ENCODE peak calls at places on chromosomes 6 and 20, in ten cellular contexts. One of them, this sample, is unnamed.
A peak's percentile ranks its signal among the peaks of the same experiment; 100 is the strongest.

GRCh38 chr20:32034581-32035397 is 17.3 kb upstream of the HCK start:
- DNase-seq in nephron progenitor cell: no peak
- DNase-seq in endothelial cell: no peak
- DNase-seq in H1: no peak
- DNase-seq in tibial artery: peak; percentile 28
- DNase-seq in RWPE2: peak; percentile 71
- DNase-seq in heart right ventricle: no peak
- DNase-seq in hepatocyte: no peak
- DNase-seq in IMR-90: no peak
- DNase-seq in lower lobe of right lung: peak; percentile 61
- DNase-seq in this sample: no peak

GRCh38 chr20:45968801-45969711 is 2.9 kb downstream of the ZNF335 start:
- DNase-seq in H1: no peak
- DNase-seq in heart right ventricle: no peak
- DNase-seq in nephron progenitor cell: no peak
- DNase-seq in tibial artery: no peak
- DNase-seq in IMR-90: peak; percentile 81
- DNase-seq in RWPE2: peak; percentile 86
- DNase-seq in hepatocyte: no peak
- DNase-seq in lower lobe of right lung: peak; percentile 45
- DNase-seq in endothelial cell: no peak
- DNase-seq in this sample: no peak

GRCh38 chr6:45109551-45109950 is 218.6 kb upstream of the RUNX2 start:
- DNase-seq in tibial artery: no peak
- DNase-seq in hepatocyte: no peak
- DNase-seq in RWPE2: no peak
- DNase-seq in lower lobe of right lung: no peak
- DNase-seq in endothelial cell: no peak
- DNase-seq in IMR-90: no peak
- DNase-seq in heart right ventricle: no peak
- DNase-seq in H1: no peak
- DNase-seq in nephron progenitor cell: no peak
- DNase-seq in this sample: no peak

GRCh38 chr6:52546192-52546591 is 30.7 kb downstream of the TRAM2 start:
- DNase-seq in hepatocyte: no peak
- DNase-seq in tibial artery: no peak
- DNase-seq in heart right ventricle: no peak
- DNase-seq in IMR-90: no peak
- DNase-seq in lower lobe of right lung: no peak
- DNase-seq in H1: no peak
- DNase-seq in RWPE2: no peak
- DNase-seq in endothelial cell: no peak
- DNase-seq in nephron progenitor cell: no peak
- DNase-seq in this sample: no peak

GRCh38 chr6:167429353-167429752 is 104.5 kb downstream of the TTLL2 start:
- DNase-seq in nephron progenitor cell: no peak
- DNase-seq in heart right ventricle: no peak
- DNase-seq in tibial artery: no peak
- DNase-seq in IMR-90: no peak
- DNase-seq in H1: no peak
- DNase-seq in RWPE2: no peak
- DNase-seq in lower lobe of right lung: no peak
- DNase-seq in endothelial cell: no peak
- DNase-seq in hepatocyte: no peak
- DNase-seq in this sample: no peak

GRCh38 chr6:41422156-41422555 is 86.7 kb downstream of the NCR2 start:
- DNase-seq in IMR-90: no peak
- DNase-seq in nephron progenitor cell: no peak
- DNase-seq in hepatocyte: no peak
- DNase-seq in lower lobe of right lung: no peak
- DNase-seq in heart right ventricle: no peak
- DNase-seq in tibial artery: no peak
- DNase-seq in H1: no peak
- DNase-seq in RWPE2: no peak
- DNase-seq in endothelial cell: no peak
- DNase-seq in this sample: no peak

GRCh38 chr6:148199584-148199983 is 143.1 kb upstream of the SASH1 start:
- DNase-seq in IMR-90: no peak
- DNase-seq in RWPE2: no peak
- DNase-seq in lower lobe of right lung: no peak
- DNase-seq in tibial artery: no peak
- DNase-seq in hepatocyte: no peak
- DNase-seq in nephron progenitor cell: no peak
- DNase-seq in heart right ventricle: no peak
- DNase-seq in endothelial cell: no peak
- DNase-seq in H1: no peak
- DNase-seq in this sample: no peak

GRCh38 chr6:84805145-84805544 is 40.7 kb upstream of the TBX18 start:
- DNase-seq in nephron progenitor cell: no peak
- DNase-seq in RWPE2: no peak
- DNase-seq in tibial artery: no peak
- DNase-seq in endothelial cell: no peak
- DNase-seq in lower lobe of right lung: no peak
- DNase-seq in IMR-90: no peak
- DNase-seq in hepatocyte: no peak
- DNase-seq in heart right ventricle: no peak
- DNase-seq in H1: no peak
- DNase-seq in this sample: peak; percentile 11

GRCh38 chr6:55794136-55794812 is 81.1 kb downstream of the BMP5 start:
- DNase-seq in RWPE2: no peak
- DNase-seq in H1: no peak
- DNase-seq in endothelial cell: no peak
- DNase-seq in lower lobe of right lung: no peak
- DNase-seq in IMR-90: peak; percentile 70
- DNase-seq in hepatocyte: no peak
- DNase-seq in nephron progenitor cell: no peak
- DNase-seq in heart right ventricle: no peak
- DNase-seq in tibial artery: no peak
- DNase-seq in this sample: peak; percentile 30

GRCh38 chr6:149045404-149045803 is 272.1 kb upstream of the TAB2 start:
- DNase-seq in H1: no peak
- DNase-seq in lower lobe of right lung: no peak
- DNase-seq in nephron progenitor cell: no peak
- DNase-seq in RWPE2: no peak
- DNase-seq in endothelial cell: no peak
- DNase-seq in IMR-90: no peak
- DNase-seq in hepatocyte: no peak
- DNase-seq in heart right ventricle: no peak
- DNase-seq in tibial artery: no peak
- DNase-seq in this sample: no peak

GRCh38 chr6:37029249-37029959 is 23.9 kb downstream of the FGD2 start:
- DNase-seq in nephron progenitor cell: peak; percentile 74
- DNase-seq in heart right ventricle: peak; percentile 64
- DNase-seq in endothelial cell: peak; percentile 79
- DNase-seq in tibial artery: peak; percentile 65
- DNase-seq in hepatocyte: peak; percentile 87
- DNase-seq in RWPE2: peak; percentile 72
- DNase-seq in lower lobe of right lung: peak; percentile 86
- DNase-seq in IMR-90: peak; percentile 88
- DNase-seq in H1: no peak
- DNase-seq in this sample: no peak

DNA sequence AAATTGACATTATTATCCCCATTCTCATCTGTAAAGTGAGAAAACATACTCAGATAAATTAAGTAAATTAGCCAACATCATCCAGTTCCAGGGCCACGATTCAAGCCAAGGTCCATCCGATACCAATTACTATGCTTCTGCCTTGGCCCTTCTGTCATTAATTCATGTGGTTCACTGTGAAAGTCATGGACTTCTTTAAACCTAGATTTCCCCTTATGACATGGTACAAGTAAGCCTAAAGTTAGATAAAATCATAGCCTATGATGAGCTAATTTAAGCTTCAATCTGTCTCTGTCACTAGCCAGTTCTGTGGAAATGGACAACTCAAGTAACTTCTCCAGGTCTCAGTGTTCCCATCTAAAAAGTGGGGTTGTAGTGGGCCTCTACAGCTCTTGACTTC is 225.5 kb upstream of the MARCKS start:
- DNase-seq in hepatocyte: no peak
- DNase-seq in RWPE2: no peak
- DNase-seq in lower lobe of right lung: no peak
- DNase-seq in IMR-90: no peak
- DNase-seq in tibial artery: no peak
- DNase-seq in endothelial cell: no peak
- DNase-seq in heart right ventricle: no peak
- DNase-seq in nephron progenitor cell: no peak
- DNase-seq in H1: no peak
- DNase-seq in this sample: no peak
- TF ChIP-seq CTCF in hepatocyte: no peak
- TF ChIP-seq CTCF in RWPE2: no peak
- TF ChIP-seq CTCF in lower lobe of right lung: no peak
- TF ChIP-seq CTCF in IMR-90: no peak
- TF ChIP-seq CTCF in tibial artery: no peak
- TF ChIP-seq CTCF in endothelial cell: no peak
- TF ChIP-seq CTCF in heart right ventricle: no peak
- TF ChIP-seq CTCF in nephron progenitor cell: no peak
- TF ChIP-seq CTCF in H1: no peak
- TF ChIP-seq CTCF in this sample: no peak

GRCh38 chr6:169449221-169449620 is 195.6 kb upstream of the THBS2 start:
- DNase-seq in lower lobe of right lung: no peak
- DNase-seq in H1: no peak
- DNase-seq in tibial artery: no peak
- DNase-seq in IMR-90: no peak
- DNase-seq in hepatocyte: no peak
- DNase-seq in RWPE2: no peak
- DNase-seq in heart right ventricle: no peak
- DNase-seq in endothelial cell: no peak
- DNase-seq in nephron progenitor cell: no peak
- DNase-seq in this sample: no peak

GRCh38 chr6:169450097-169450496 is 196.5 kb upstream of the THBS2 start:
- DNase-seq in H1: no peak
- DNase-seq in RWPE2: no peak
- DNase-seq in endothelial cell: no peak
- DNase-seq in nephron progenitor cell: no peak
- DNase-seq in lower lobe of right lung: no peak
- DNase-seq in tibial artery: no peak
- DNase-seq in IMR-90: no peak
- DNase-seq in heart right ventricle: no peak
- DNase-seq in hepatocyte: no peak
- DNase-seq in this sample: no peak

GRCh38 chr6:169441292-169441691 is 187.6 kb upstream of the THBS2 start:
- DNase-seq in tibial artery: no peak
- DNase-seq in H1: no peak
- DNase-seq in IMR-90: no peak
- DNase-seq in hepatocyte: no peak
- DNase-seq in RWPE2: no peak
- DNase-seq in endothelial cell: no peak
- DNase-seq in nephron progenitor cell: no peak
- DNase-seq in heart right ventricle: no peak
- DNase-seq in lower lobe of right lung: no peak
- DNase-seq in this sample: no peak

GRCh38 chr6:169445661-169446581 is 192.3 kb upstream of the THBS2 start:
- DNase-seq in IMR-90: no peak
- DNase-seq in heart right ventricle: no peak
- DNase-seq in H1: no peak
- DNase-seq in hepatocyte: peak; percentile 57
- DNase-seq in tibial artery: no peak
- DNase-seq in lower lobe of right lung: peak; percentile 46
- DNase-seq in endothelial cell: no peak
- DNase-seq in RWPE2: no peak
- DNase-seq in nephron progenitor cell: no peak
- DNase-seq in this sample: no peak

DNA sequence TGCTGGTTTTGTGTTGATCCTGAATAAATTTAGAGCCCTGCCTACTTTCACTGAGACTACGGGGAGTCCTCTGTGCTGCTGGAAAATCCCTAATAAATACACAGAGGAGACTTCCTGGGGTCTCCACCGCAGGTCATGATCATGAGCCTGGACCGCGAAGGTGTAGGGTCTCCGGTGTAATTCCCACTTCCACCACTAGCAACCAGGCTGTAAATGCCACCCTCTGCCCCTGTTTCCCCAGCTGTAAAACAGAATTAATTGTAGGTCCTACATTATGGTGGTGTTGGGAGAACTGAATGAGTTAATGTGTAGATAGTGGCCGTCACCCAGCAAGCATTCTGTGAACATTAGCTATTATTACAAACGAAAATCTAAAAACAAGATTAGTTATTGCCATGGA is 191.6 kb upstream of the THBS2 start:
- DNase-seq in IMR-90: no peak
- DNase-seq in nephron progenitor cell: no peak
- DNase-seq in hepatocyte: no peak
- DNase-seq in heart right ventricle: no peak
- DNase-seq in H1: no peak
- DNase-seq in tibial artery: no peak
- DNase-seq in endothelial cell: no peak
- DNase-seq in RWPE2: no peak
- DNase-seq in lower lobe of right lung: no peak
- DNase-seq in this sample: no peak
- TF ChIP-seq CTCF in IMR-90: no peak
- TF ChIP-seq CTCF in nephron progenitor cell: peak; percentile 27
- TF ChIP-seq CTCF in hepatocyte: no peak
- TF ChIP-seq CTCF in heart right ventricle: no peak
- TF ChIP-seq CTCF in H1: peak; percentile 46
- TF ChIP-seq CTCF in tibial artery: no peak
- TF ChIP-seq CTCF in endothelial cell: peak; percentile 31
- TF ChIP-seq CTCF in RWPE2: no peak
- TF ChIP-seq CTCF in lower lobe of right lung: no peak
- TF ChIP-seq CTCF in this sample: no peak

DNA sequence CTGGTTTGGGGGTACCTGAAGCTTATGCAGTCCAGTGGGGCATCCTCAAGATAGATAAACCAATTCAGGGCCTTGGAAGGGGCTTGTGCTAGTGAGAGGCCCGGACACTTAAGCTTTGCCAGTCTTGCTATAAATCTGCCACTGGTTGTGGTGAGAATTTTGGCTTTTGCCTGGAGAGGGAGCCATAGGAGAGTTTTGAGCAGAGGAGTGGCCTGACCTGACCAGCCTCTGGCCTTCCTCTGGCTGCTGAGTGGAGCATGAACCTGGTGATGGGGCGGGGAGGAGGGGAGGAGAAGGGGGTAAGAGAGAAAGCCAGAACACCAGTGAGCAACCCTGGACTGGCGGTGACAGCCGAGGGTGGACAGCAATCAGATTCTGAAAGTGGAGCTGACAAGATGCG is 7.1 kb downstream of the TMEM74B start:
- DNase-seq in H1: peak; percentile 29
- DNase-seq in lower lobe of right lung: no peak
- DNase-seq in tibial artery: no peak
- DNase-seq in heart right ventricle: no peak
- DNase-seq in RWPE2: no peak
- DNase-seq in nephron progenitor cell: peak; percentile 39
- DNase-seq in IMR-90: peak; percentile 3
- DNase-seq in hepatocyte: no peak
- DNase-seq in endothelial cell: peak; percentile 45
- DNase-seq in this sample: no peak
- TF ChIP-seq CTCF in H1: peak; percentile 59
- TF ChIP-seq CTCF in lower lobe of right lung: no peak
- TF ChIP-seq CTCF in tibial artery: no peak
- TF ChIP-seq CTCF in heart right ventricle: no peak
- TF ChIP-seq CTCF in RWPE2: no peak
- TF ChIP-seq CTCF in nephron progenitor cell: no peak
- TF ChIP-seq CTCF in IMR-90: no peak
- TF ChIP-seq CTCF in hepatocyte: no peak
- TF ChIP-seq CTCF in endothelial cell: no peak
- TF ChIP-seq CTCF in this sample: no peak

GRCh38 chr20:2305946-2306345 is 10.1 kb downstream of the TGM3 start:
- DNase-seq in hepatocyte: peak; percentile 46
- DNase-seq in H1: no peak
- DNase-seq in IMR-90: no peak
- DNase-seq in heart right ventricle: no peak
- DNase-seq in tibial artery: no peak
- DNase-seq in nephron progenitor cell: no peak
- DNase-seq in RWPE2: no peak
- DNase-seq in lower lobe of right lung: no peak
- DNase-seq in endothelial cell: no peak
- DNase-seq in this sample: no peak
- TF ChIP-seq CTCF in hepatocyte: no peak
- TF ChIP-seq CTCF in H1: no peak
- TF ChIP-seq CTCF in IMR-90: no peak
- TF ChIP-seq CTCF in heart right ventricle: no peak
- TF ChIP-seq CTCF in tibial artery: no peak
- TF ChIP-seq CTCF in nephron progenitor cell: no peak
- TF ChIP-seq CTCF in RWPE2: no peak
- TF ChIP-seq CTCF in lower lobe of right lung: no peak
- TF ChIP-seq CTCF in endothelial cell: no peak
- TF ChIP-seq CTCF in this sample: no peak